ENCODE peak calls at places on chromosomes 3 and 15, in four cellular contexts. K is GM12878, V is K562, B is HepG2. R is an unnamed sample.

GRCh38 chr15:60585743-60586708 is 107.1 kb upstream of the ICE2 start:
- DNase-seq in K (no peak), V (peak), B (peak), R (peak)

GRCh38 chr3:126545544-126545943 is 13.2 kb downstream of the C3orf22 start:
- DNase-seq in K (no peak), V (no peak), B (no peak), R (peak)

GRCh38 chr3:6994081-6994668 is 133.3 kb downstream of the GRM7 start:
- DNase-seq in K (no peak), V (peak), B (no peak), R (peak)

GRCh38 chr3:32401141-32401540 is 9.5 kb downstream of the CMTM7 start:
- DNase-seq in K (no peak), V (no peak), B (peak), R (no peak)

GRCh38 chr15:26087395-26087794 is 224.3 kb upstream of the ATP10A start:
- DNase-seq in K (no peak), V (no peak), B (no peak), R (no peak)

GRCh38 chr15:83613716-83614115 is 40.2 kb upstream of the ADAMTSL3 start:
- DNase-seq in K (no peak), V (no peak), B (no peak), R (no peak)

GRCh38 chr3:196740476-196741400 is 1.1 kb downstream of the PAK2 start:
- DNase-seq in K (no peak), V (no peak), B (peak), R (peak)

GRCh38 chr3:126060613-126061145 is 23.2 kb downstream of the SLC41A3 start:
- DNase-seq in K (no peak), V (no peak), B (no peak), R (no peak)

GRCh38 chr15:82894971-82895520 is 57.5 kb downstream of the HOMER2 start:
- DNase-seq in K (no peak), V (no peak), B (no peak), R (peak)

GRCh38 chr3:71585891-71586809 is 2.6 kb upstream of the FOXP1 start:
- DNase-seq in K (no peak), V (peak), B (no peak), R (peak)

GRCh38 chr3:71584216-71585061 is 911 bp upstream of the FOXP1 start:
- DNase-seq in K (no peak), V (peak), B (peak), R (peak)

GRCh38 chr3:71586810-71587242 is 3.3 kb upstream of the FOXP1 start:
- DNase-seq in K (no peak), V (no peak), B (no peak), R (no peak)

GRCh38 chr3:71583569-71584215 is at the start of gene FOXP1:
- DNase-seq in K (no peak), V (peak), B (peak), R (peak)

GRCh38 chr3:71585126-71585525 is 1.6 kb upstream of the FOXP1 start:
- DNase-seq in K (no peak), V (peak), B (no peak), R (no peak)
- TF ChIP-seq NFIC in K (no peak), V (no peak), B (peak), R (no peak)

GRCh38 chr15:68592054-68592453 is 13.3 kb downstream of the CORO2B start:
- DNase-seq in K (no peak), V (no peak), B (no peak), R (no peak)

GRCh38 chr15:68589783-68590710 is 11.3 kb downstream of the CORO2B start:
- DNase-seq in K (no peak), V (no peak), B (no peak), R (no peak)

GRCh38 chr15:68592548-68592947 is 13.8 kb downstream of the CORO2B start:
- DNase-seq in K (no peak), V (no peak), B (no peak), R (no peak)

GRCh38 chr15:68589012-68589411 is 10.2 kb downstream of the CORO2B start:
- DNase-seq in K (no peak), V (no peak), B (no peak), R (no peak)

GRCh38 chr15:68590721-68591389 is 12.1 kb downstream of the CORO2B start:
- DNase-seq in K (no peak), V (no peak), B (no peak), R (no peak)
- TF ChIP-seq CHD2 in K (no peak), V (no peak), B (no peak), R (no peak)

DNA sequence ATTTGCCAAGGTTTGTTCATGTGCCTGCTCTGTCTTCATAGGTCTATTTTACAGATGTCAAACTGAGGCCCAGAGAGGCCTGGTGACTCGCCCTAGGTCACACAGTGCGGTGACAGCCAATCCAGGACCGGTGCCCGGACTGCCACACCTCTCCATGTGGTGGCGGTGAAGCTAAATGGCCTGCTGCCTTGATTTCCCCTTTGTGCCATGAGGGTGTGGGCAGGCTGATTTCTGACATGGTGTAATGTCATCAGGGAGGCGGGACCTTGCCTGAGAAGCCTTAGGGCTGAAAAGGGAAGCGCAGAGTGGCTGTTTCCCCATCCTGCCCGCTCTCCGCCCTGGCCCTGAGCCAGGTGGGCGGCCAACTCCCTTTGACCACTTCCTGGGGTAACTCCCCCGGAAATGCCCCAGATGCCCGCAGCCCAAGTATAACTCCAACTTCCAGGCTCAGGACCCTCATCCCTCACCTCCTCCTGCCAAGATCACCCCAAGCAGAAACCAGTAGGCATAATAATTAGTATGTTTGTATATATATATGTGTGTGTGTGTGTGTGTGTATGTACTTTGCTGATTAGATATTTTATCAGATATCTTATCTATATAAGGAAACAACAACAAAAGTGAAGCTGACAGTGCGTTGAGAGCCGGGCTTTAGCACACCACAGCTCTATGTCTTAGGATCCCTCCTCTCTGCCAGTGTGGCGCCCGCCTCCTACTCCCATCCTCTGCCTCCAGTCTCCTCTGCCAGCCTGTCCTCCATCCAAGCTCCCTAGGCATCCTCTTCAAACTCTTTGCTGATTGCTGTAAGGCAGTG is 63.9 kb downstream of the IQSEC1 start:
- DNase-seq in K (no peak), V (no peak), B (no peak), R (no peak)
- TF ChIP-seq NFIC in K (no peak), V (peak), B (no peak), R (no peak)

GRCh38 chr3:38588995-38589937 is 60.2 kb downstream of the SCN5A start:
- DNase-seq in K (no peak), V (no peak), B (no peak), R (no peak)
- TF ChIP-seq CHD2 in K (no peak), V (no peak), B (no peak), R (no peak)

DNA sequence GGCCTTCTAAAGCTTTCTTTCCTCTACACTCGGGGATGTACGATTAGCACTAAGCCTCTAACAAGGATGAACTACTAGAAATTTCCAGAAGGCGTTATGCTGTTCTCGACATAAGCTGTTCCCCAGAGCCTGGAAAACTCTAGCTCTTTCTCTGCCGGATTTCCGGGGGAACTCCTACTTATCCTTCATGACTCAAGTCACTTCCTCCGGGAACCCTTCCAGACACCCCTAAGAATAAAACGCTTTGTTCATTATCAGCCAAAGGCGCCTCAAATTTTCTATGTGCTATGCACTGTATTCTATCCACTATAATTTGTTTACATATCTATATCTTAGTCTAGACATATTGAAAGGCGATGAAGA is 455 bp upstream of the SNAP23 start:
- DNase-seq in K (no peak), V (no peak), B (peak), R (peak)
- TF ChIP-seq NFIC in K (no peak), V (no peak), B (no peak), R (no peak)

GRCh38 chr3:183537295-183537730 is 18.2 kb downstream of the KLHL6 start:
- DNase-seq in K (no peak), V (no peak), B (no peak), R (no peak)
- TF ChIP-seq CHD2 in K (no peak), V (no peak), B (no peak), R (no peak)

DNA sequence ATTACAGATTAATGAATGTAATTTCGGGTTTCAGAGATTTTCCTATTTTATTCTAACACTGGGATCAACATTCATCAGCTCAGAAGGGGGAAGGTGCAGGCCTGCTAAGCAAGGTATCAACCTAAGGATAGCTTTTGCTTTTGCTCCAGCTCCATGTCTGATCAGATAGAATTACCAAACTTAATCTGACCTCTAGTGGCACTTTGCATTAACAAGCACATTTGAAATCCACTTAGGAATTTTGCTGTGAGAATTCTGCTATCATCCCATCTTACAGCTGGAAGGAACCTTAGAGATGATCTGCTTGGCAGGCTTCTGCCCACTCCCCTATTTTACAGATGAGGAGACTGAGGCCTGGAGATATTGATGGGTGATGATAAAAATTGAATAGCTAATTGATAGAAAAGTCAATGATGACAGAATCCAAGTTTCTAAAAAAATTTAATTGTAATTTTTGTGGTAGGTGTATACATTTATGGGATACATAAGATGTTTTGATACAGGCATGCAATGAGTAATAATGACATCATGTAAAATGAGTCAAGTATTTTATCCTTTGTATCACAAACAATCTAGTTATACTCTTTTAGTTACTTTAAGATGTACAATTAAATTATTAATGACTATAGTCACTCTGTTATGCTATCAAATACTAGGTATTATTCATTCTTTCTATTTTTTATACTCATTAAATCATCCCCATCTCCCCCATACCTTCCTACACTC is 209.2 kb upstream of the ZPLD1 start:
- DNase-seq in K (peak), V (no peak), B (peak), R (peak)
- TF ChIP-seq NFIC in K (no peak), V (no peak), B (no peak), R (no peak)

GRCh38 chr15:100464256-100464655 is 64.5 kb downstream of the CERS3 start:
- DNase-seq in K (no peak), V (no peak), B (no peak), R (no peak)

GRCh38 chr15:100463515-100463914 is 65.2 kb downstream of the CERS3 start:
- DNase-seq in K (no peak), V (no peak), B (no peak), R (no peak)

GRCh38 chr15:100466073-100466472 is 62.7 kb downstream of the CERS3 start:
- DNase-seq in K (no peak), V (no peak), B (no peak), R (no peak)

GRCh38 chr15:100468265-100468664 is 60.5 kb downstream of the CERS3 start:
- DNase-seq in K (no peak), V (no peak), B (no peak), R (no peak)

DNA sequence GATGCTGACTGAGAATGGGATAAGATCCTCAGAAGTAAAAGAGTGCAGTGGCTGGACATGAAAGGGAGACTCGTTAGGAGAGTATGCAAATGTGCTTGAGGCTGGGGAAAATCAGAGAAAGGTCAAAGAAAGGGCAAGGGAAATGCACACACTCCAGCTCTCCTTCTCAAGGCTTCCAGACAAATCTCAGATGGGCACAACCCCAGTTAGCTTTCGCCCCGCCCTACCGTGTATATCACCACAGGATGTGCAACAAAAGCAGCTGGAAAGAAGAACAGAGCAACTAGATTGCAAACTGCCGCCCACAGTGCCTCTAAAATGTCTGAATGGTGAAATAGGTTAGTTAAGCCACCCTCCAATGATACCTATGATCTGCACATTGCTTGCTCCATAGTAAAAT is 63.9 kb downstream of the CERS3 start:
- DNase-seq in K (no peak), V (no peak), B (no peak), R (no peak)
- TF ChIP-seq CHD2 in K (no peak), V (no peak), B (no peak), R (no peak)

GRCh38 chr3:42569743-42570142 is 12.0 kb downstream of the SEC22C start:
- DNase-seq in K (no peak), V (no peak), B (no peak), R (peak)

GRCh38 chr3:42578054-42578453 is 3.7 kb downstream of the SEC22C start:
- DNase-seq in K (no peak), V (no peak), B (no peak), R (no peak)

GRCh38 chr3:42575137-42575741 is 6.5 kb downstream of the SEC22C start:
- DNase-seq in K (no peak), V (no peak), B (no peak), R (no peak)

GRCh38 chr3:42572278-42572677 is 9.5 kb downstream of the SEC22C start:
- DNase-seq in K (no peak), V (peak), B (peak), R (peak)
- TF ChIP-seq NFIC in K (no peak), V (no peak), B (no peak), R (no peak)

R was measured in SK-N-SH.